ENCODE peak calls at places on chromosomes 11 and 22, in four cellular contexts. One of them, this sample, is unnamed.

GRCh38 chr11:119751281-119752060 is 22.5 kb upstream of the NECTIN1 start:
- DNase-seq in bronchial epithelial cell: peak
- DNase-seq in sigmoid colon: no peak
- DNase-seq in AG09319: no peak
- DNase-seq in this sample: no peak

GRCh38 chr22:25389541-25389919 is 170.1 kb downstream of the CRYBB2 start:
- DNase-seq in bronchial epithelial cell: no peak
- DNase-seq in sigmoid colon: no peak
- DNase-seq in AG09319: no peak
- DNase-seq in this sample: no peak

GRCh38 chr11:88779551-88779950 is 286.2 kb downstream of the GRM5 start:
- DNase-seq in bronchial epithelial cell: peak
- DNase-seq in sigmoid colon: no peak
- DNase-seq in AG09319: no peak
- DNase-seq in this sample: peak

GRCh38 chr11:1624621-1625020 is 2.7 kb upstream of the KRTAP5-4 start:
- DNase-seq in bronchial epithelial cell: no peak
- DNase-seq in sigmoid colon: peak
- DNase-seq in AG09319: no peak
- DNase-seq in this sample: no peak

GRCh38 chr11:72039108-72039850 is 40.6 kb downstream of the IL18BP start:
- DNase-seq in bronchial epithelial cell: no peak
- DNase-seq in sigmoid colon: no peak
- DNase-seq in AG09319: peak
- DNase-seq in this sample: no peak

GRCh38 chr22:41725510-41726110 is 26.3 kb downstream of the MEI1 start:
- DNase-seq in bronchial epithelial cell: peak
- DNase-seq in sigmoid colon: no peak
- DNase-seq in AG09319: no peak
- DNase-seq in this sample: peak

GRCh38 chr11:61598886-61599868 is 18.3 kb upstream of the SYT7 start:
- DNase-seq in bronchial epithelial cell: peak
- DNase-seq in sigmoid colon: peak
- DNase-seq in AG09319: no peak
- DNase-seq in this sample: no peak

GRCh38 chr22:21568207-21569075 is 927 bp downstream of the UBE2L3 start:
- DNase-seq in bronchial epithelial cell: no peak
- DNase-seq in sigmoid colon: no peak
- DNase-seq in AG09319: no peak
- DNase-seq in this sample: no peak

GRCh38 chr22:26168199-26168915 is 905 bp upstream of the SEZ6L start:
- DNase-seq in bronchial epithelial cell: no peak
- DNase-seq in sigmoid colon: no peak
- DNase-seq in AG09319: no peak
- DNase-seq in this sample: no peak

GRCh38 chr11:63595296-63595695 is 18.9 kb downstream of the PLAAT3 start:
- DNase-seq in bronchial epithelial cell: no peak
- DNase-seq in sigmoid colon: no peak
- DNase-seq in AG09319: no peak
- DNase-seq in this sample: no peak

GRCh38 chr22:50219800-50220602 is 19.2 kb downstream of the SELENOO start:
- DNase-seq in bronchial epithelial cell: no peak
- DNase-seq in sigmoid colon: no peak
- DNase-seq in AG09319: no peak
- DNase-seq in this sample: no peak

GRCh38 chr11:94140154-94140655 is 11.6 kb downstream of the PANX1 start:
- DNase-seq in bronchial epithelial cell: peak
- DNase-seq in sigmoid colon: no peak
- DNase-seq in AG09319: no peak
- DNase-seq in this sample: peak

GRCh38 chr22:46649176-46650077 is 29.2 kb downstream of the GRAMD4 start:
- DNase-seq in bronchial epithelial cell: peak
- DNase-seq in sigmoid colon: no peak
- DNase-seq in AG09319: no peak
- DNase-seq in this sample: no peak
- TF ChIP-seq CTCF in bronchial epithelial cell: no peak
- TF ChIP-seq CTCF in sigmoid colon: no peak
- TF ChIP-seq CTCF in AG09319: no peak
- TF ChIP-seq CTCF in this sample: no peak

GRCh38 chr11:58742981-58743880 is 11.5 kb upstream of the GLYAT start:
- DNase-seq in bronchial epithelial cell: no peak
- DNase-seq in sigmoid colon: no peak
- DNase-seq in AG09319: no peak
- DNase-seq in this sample: no peak
- TF ChIP-seq CTCF in bronchial epithelial cell: no peak
- TF ChIP-seq CTCF in sigmoid colon: no peak
- TF ChIP-seq CTCF in AG09319: no peak
- TF ChIP-seq CTCF in this sample: peak

GRCh38 chr11:44761546-44761961 is 34.8 kb downstream of the TSPAN18 start:
- DNase-seq in bronchial epithelial cell: no peak
- DNase-seq in sigmoid colon: peak
- DNase-seq in AG09319: no peak
- DNase-seq in this sample: no peak

GRCh38 chr11:44759743-44760476 is 33.1 kb downstream of the TSPAN18 start:
- DNase-seq in bronchial epithelial cell: no peak
- DNase-seq in sigmoid colon: peak
- DNase-seq in AG09319: no peak
- DNase-seq in this sample: no peak

GRCh38 chr11:44760477-44760872 is 33.7 kb downstream of the TSPAN18 start:
- DNase-seq in bronchial epithelial cell: no peak
- DNase-seq in sigmoid colon: peak
- DNase-seq in AG09319: no peak
- DNase-seq in this sample: no peak

GRCh38 chr11:44758996-44759395 is 32.2 kb downstream of the TSPAN18 start:
- DNase-seq in bronchial epithelial cell: no peak
- DNase-seq in sigmoid colon: peak
- DNase-seq in AG09319: no peak
- DNase-seq in this sample: no peak

GRCh38 chr11:44760917-44761545 is 34.3 kb downstream of the TSPAN18 start:
- DNase-seq in bronchial epithelial cell: peak
- DNase-seq in sigmoid colon: peak
- DNase-seq in AG09319: peak
- DNase-seq in this sample: peak
- TF ChIP-seq CTCF in bronchial epithelial cell: no peak
- TF ChIP-seq CTCF in sigmoid colon: no peak
- TF ChIP-seq CTCF in AG09319: no peak
- TF ChIP-seq CTCF in this sample: no peak

GRCh38 chr11:68965901-68966868 is 14.6 kb downstream of the MRGPRD start:
- DNase-seq in bronchial epithelial cell: no peak
- DNase-seq in sigmoid colon: peak
- DNase-seq in AG09319: no peak
- DNase-seq in this sample: no peak

GRCh38 chr11:68966894-68967780 is 13.6 kb downstream of the MRGPRD start:
- DNase-seq in bronchial epithelial cell: no peak
- DNase-seq in sigmoid colon: no peak
- DNase-seq in AG09319: no peak
- DNase-seq in this sample: no peak

GRCh38 chr11:68970921-68971636 is 9.7 kb downstream of the MRGPRD start:
- DNase-seq in bronchial epithelial cell: no peak
- DNase-seq in sigmoid colon: peak
- DNase-seq in AG09319: no peak
- DNase-seq in this sample: no peak

GRCh38 chr11:68969386-68969785 is 11.4 kb downstream of the MRGPRD start:
- DNase-seq in bronchial epithelial cell: no peak
- DNase-seq in sigmoid colon: peak
- DNase-seq in AG09319: no peak
- DNase-seq in this sample: no peak

GRCh38 chr11:68968306-68969255 is 12.2 kb downstream of the MRGPRD start:
- DNase-seq in bronchial epithelial cell: no peak
- DNase-seq in sigmoid colon: peak
- DNase-seq in AG09319: no peak
- DNase-seq in this sample: no peak
- TF ChIP-seq CTCF in bronchial epithelial cell: no peak
- TF ChIP-seq CTCF in sigmoid colon: no peak
- TF ChIP-seq CTCF in AG09319: no peak
- TF ChIP-seq CTCF in this sample: no peak

DNA sequence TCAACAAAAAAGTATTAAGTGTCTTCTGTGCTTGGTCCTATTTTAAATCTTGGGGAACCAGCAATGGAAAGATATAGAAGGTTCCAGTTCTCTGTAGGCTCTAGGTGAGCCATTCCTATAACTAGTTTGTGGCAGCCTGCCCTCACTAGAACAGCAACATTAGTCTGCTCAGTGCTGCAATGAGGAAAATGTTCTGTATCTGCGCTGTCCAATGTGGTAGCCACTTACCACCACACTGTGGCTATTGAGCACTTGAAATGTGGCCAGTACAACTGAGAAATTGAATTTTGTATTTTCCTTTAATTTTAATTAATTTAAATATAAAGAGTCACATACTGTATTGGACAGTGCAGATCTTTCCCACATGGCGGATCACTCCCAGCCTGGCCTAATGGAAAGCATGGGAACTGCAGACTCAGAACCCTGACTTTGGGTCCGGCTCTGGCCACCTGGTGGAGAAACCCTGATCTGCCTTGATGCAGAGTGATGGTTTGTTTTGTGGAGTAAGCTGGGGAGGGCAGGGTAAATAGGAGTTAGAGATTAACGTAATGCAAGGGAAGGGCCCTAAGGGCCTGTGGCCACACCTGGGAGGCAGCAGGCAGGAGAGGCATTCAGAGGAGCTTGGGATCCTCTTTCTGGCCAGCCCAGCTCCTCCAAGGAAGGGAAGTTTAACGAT is 101.0 kb downstream of the ME3 start:
- DNase-seq in bronchial epithelial cell: no peak
- DNase-seq in sigmoid colon: no peak
- DNase-seq in AG09319: no peak
- DNase-seq in this sample: peak
- TF ChIP-seq CTCF in bronchial epithelial cell: no peak
- TF ChIP-seq CTCF in sigmoid colon: no peak
- TF ChIP-seq CTCF in AG09319: peak
- TF ChIP-seq CTCF in this sample: peak

This sample was measured in foreskin keratinocyte.